ENCODE peak calls at places on chromosomes 11 and 22, in six cellular contexts. X, D, H, K, M and L are unnamed samples.

GRCh38 chr11:132777067-132777975 is 755.0 kb downstream of the OPCML start:
- DNase-seq in X (no peak), D (no peak), H (no peak), K (no peak), M (peak), L (no peak)

GRCh38 chr22:38924197-38924952 is 33.0 kb upstream of the APOBEC3A start:
- DNase-seq in X (peak), D (no peak), H (peak), K (no peak), M (peak), L (peak)

GRCh38 chr11:61954106-61955030 is 4.2 kb downstream of the BEST1 start:
- DNase-seq in X (peak), D (no peak), H (no peak), K (no peak), M (peak), L (no peak)

GRCh38 chr11:122071680-122072321 is 44.2 kb downstream of the BLID start:
- DNase-seq in X (no peak), D (no peak), H (no peak), K (no peak), M (no peak), L (peak)

GRCh38 chr11:76243157-76243556 is 36.9 kb upstream of the WNT11 start:
- DNase-seq in X (no peak), D (no peak), H (no peak), K (no peak), M (no peak), L (no peak)

GRCh38 chr11:134576721-134577171 is 164.7 kb upstream of the B3GAT1 start:
- DNase-seq in X (no peak), D (no peak), H (no peak), K (no peak), M (no peak), L (no peak)

GRCh38 chr11:104899226-104899625 is 966 bp upstream of the CASP12 start:
- DNase-seq in X (no peak), D (no peak), H (no peak), K (no peak), M (no peak), L (no peak)

GRCh38 chr11:64192429-64192828 is 6.5 kb downstream of the STIP1 start:
- DNase-seq in X (no peak), D (no peak), H (no peak), K (no peak), M (no peak), L (no peak)

GRCh38 chr22:44570476-44571445 is 72.7 kb upstream of the RTL6 start:
- DNase-seq in X (peak), D (no peak), H (no peak), K (no peak), M (no peak), L (no peak)

GRCh38 chr11:113614097-113614496 is 92.0 kb downstream of the TMPRSS5 start:
- DNase-seq in X (no peak), D (no peak), H (no peak), K (no peak), M (no peak), L (no peak)

GRCh38 chr22:27217154-27217553 is 559.8 kb downstream of the MIAT start:
- DNase-seq in X (no peak), D (no peak), H (no peak), K (no peak), M (no peak), L (no peak)

GRCh38 chr11:116707746-116708145 is 65.0 kb downstream of the BUD13 start:
- DNase-seq in X (no peak), D (no peak), H (no peak), K (no peak), M (no peak), L (no peak)

GRCh38 chr11:18235394-18235926 is 1.1 kb downstream of the SAA4 start:
- DNase-seq in X (no peak), D (no peak), H (no peak), K (no peak), M (no peak), L (no peak)